ENCODE peak calls at places on chromosomes 6 and 20, in seven cellular contexts. U is heart left ventricle; E is HL-60; A is CD8-positive, alpha-beta T cell; D is upper lobe of right lung; R is colonic mucosa; S is Peyer's patch. X is an unnamed sample.
A peak's percentile ranks its signal among the peaks of the same experiment; 100 is the strongest.

GRCh38 chr6:54698974-54699373 is 147.6 kb upstream of the FAM83B start:
- DNase-seq in U (no peak), E (no peak), A (no peak), D (no peak), R (no peak), S (no peak), X (no peak)

GRCh38 chr6:56448056-56448455 is 194.6 kb downstream of the DST start:
- DNase-seq in U (no peak), E (no peak), A (no peak), D (no peak), R (no peak), S (no peak), X (no peak)

GRCh38 chr6:110720066-110720465 is 95.2 kb downstream of the CDK19 start:
- DNase-seq in U (no peak), E (no peak), A (no peak), D (no peak), R (no peak), S (no peak), X (no peak)

GRCh38 chr6:125984311-125984710 is 2.0 kb upstream of the TRMT11 start:
- DNase-seq in U (no peak), E (no peak), A (no peak), D (no peak), R (no peak), S (no peak), X (no peak)

GRCh38 chr20:41467690-41468089 is 101.1 kb upstream of the EMILIN3 start:
- DNase-seq in U (no peak), E (no peak), A (no peak), D (no peak), R (no peak), S (no peak), X (no peak)

GRCh38 chr6:147382945-147383554 is 125.4 kb upstream of the SAMD5 start:
- DNase-seq in U (no peak), E (no peak), A (no peak), D (no peak), R (no peak), S (no peak), X (no peak)

GRCh38 chr20:48181536-48181935 is 396.3 kb upstream of the SULF2 start:
- DNase-seq in U (no peak), E (no peak), A (no peak), D (no peak), R (no peak), S (no peak), X (no peak)

GRCh38 chr6:160972111-160972510 is 19.5 kb upstream of the MAP3K4 start:
- DNase-seq in U (no peak), E (no peak), A (no peak), D (no peak), R (no peak), S (no peak), X (no peak)

GRCh38 chr6:22078802-22079545 is 217.9 kb downstream of the PRL start:
- DNase-seq in U (no peak), E (no peak), A (no peak), D (no peak), R (no peak), S (no peak), X (no peak)

GRCh38 chr20:3681931-3682820 is at the start of gene ADAM33:
- DNase-seq in U (peak; percentile 75), E (no peak), A (no peak), D (no peak), R (peak; percentile 36), S (no peak), X (no peak)

GRCh38 chr6:48782230-48782629 is 671.2 kb upstream of the PTCHD4 start:
- DNase-seq in U (no peak), E (no peak), A (no peak), D (no peak), R (no peak), S (no peak), X (no peak)

GRCh38 chr6:52126231-52126630 is 38.8 kb upstream of the PKHD1 start:
- DNase-seq in U (no peak), E (no peak), A (no peak), D (no peak), R (no peak), S (no peak), X (no peak)

GRCh38 chr20:43237651-43238050 is 47.9 kb upstream of the PTPRT start:
- DNase-seq in U (no peak), E (no peak), A (no peak), D (no peak), R (no peak), S (no peak), X (no peak)

GRCh38 chr6:26613717-26614683 is 17.2 kb downstream of the ABT1 start:
- DNase-seq in U (peak; percentile 37), E (no peak), A (no peak), D (no peak), R (no peak), S (no peak), X (peak; percentile 49)

GRCh38 chr20:58125726-58126125 is 102.7 kb downstream of the ANKRD60 start:
- DNase-seq in U (no peak), E (no peak), A (no peak), D (no peak), R (no peak), S (no peak), X (no peak)

GRCh38 chr20:41055679-41056078 is 27.1 kb downstream of the TOP1 start:
- DNase-seq in U (no peak), E (no peak), A (no peak), D (no peak), R (no peak), S (no peak), X (no peak)

GRCh38 chr20:61621381-61621780 is 369.3 kb downstream of the CDH4 start:
- DNase-seq in U (no peak), E (no peak), A (no peak), D (no peak), R (no peak), S (no peak), X (no peak)

GRCh38 chr20:59771506-59772372 is 161.7 kb downstream of the SYCP2 start:
- DNase-seq in U (peak; percentile 73), E (no peak), A (no peak), D (no peak), R (no peak), S (peak; percentile 8), X (no peak)

GRCh38 chr6:146890644-146891434 is 292.1 kb downstream of the ADGB start:
- DNase-seq in U (no peak), E (no peak), A (no peak), D (no peak), R (no peak), S (no peak), X (no peak)

GRCh38 chr6:104689551-104690205 is 170.0 kb downstream of the HACE1 start:
- DNase-seq in U (no peak), E (no peak), A (no peak), D (no peak), R (no peak), S (no peak), X (no peak)

GRCh38 chr6:158856261-158856660 is 37.1 kb upstream of the EZR start:
- DNase-seq in U (no peak), E (no peak), A (no peak), D (no peak), R (no peak), S (no peak), X (no peak)

GRCh38 chr6:81465859-81466258 is 286.6 kb downstream of the TENT5A start:
- DNase-seq in U (no peak), E (no peak), A (no peak), D (no peak), R (no peak), S (no peak), X (no peak)

GRCh38 chr20:45518282-45518681 is 2.9 kb upstream of the SPINT3 start:
- DNase-seq in U (no peak), E (no peak), A (no peak), D (no peak), R (no peak), S (no peak), X (no peak)

DNA sequence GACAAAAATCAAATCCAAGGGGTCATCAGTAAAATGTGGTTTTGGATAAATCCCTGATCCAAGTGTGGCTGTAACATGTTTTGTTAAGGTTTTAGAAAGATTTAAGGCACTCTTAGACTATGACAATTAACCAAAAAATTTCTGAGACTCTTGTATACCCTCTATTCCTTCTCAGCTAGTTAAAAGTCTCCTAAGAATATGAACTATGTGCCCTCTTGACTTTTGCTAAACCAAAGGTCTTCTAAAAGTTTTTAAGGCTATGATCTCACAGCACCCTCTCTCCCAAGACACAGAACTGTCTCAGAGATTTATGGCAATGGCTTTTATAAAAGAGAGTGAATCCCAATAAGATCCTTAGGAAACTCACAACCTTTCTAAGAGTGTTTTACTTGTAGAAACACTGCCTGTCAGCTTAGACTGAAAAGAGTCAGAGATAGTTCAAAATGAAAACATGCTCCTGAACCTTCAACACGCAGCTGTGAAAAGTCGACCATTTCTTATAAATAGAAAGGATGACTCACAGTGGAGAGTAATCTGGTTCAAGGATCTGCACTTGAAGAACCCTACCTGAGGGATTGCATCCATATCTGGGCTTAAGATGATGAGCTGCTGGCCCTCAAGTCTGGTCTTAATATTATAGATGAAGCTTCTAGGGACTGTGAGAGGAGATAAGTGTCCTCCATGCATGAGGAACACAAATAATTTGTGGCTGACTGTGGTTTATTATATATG is 388.4 kb upstream of the GJE1 start:
- DNase-seq in U (no peak), E (no peak), A (no peak), D (no peak), R (no peak), S (no peak), X (no peak)
- H3K27me3 ChIP-seq in U (no peaks in the 10 kb centered on the region), E (no peaks in the 10 kb centered on the region), A (no peaks in the 10 kb centered on the region), D (no peaks in the 10 kb centered on the region), R (no peaks in the 10 kb centered on the region), S (no peaks in the 10 kb centered on the region), X (no peaks in the 10 kb centered on the region)

GRCh38 chr6:53692172-53692571 is 26.6 kb upstream of the KLHL31 start:
- DNase-seq in U (no peak), E (no peak), A (no peak), D (no peak), R (no peak), S (no peak), X (no peak)
- H3K4me3 ChIP-seq in U (no peak overlapping the region), E (no peak overlapping the region), A (no peak overlapping the region), D (no peak overlapping the region), R (no peak overlapping the region), S (no peak overlapping the region), X (no peak overlapping the region)

DNA sequence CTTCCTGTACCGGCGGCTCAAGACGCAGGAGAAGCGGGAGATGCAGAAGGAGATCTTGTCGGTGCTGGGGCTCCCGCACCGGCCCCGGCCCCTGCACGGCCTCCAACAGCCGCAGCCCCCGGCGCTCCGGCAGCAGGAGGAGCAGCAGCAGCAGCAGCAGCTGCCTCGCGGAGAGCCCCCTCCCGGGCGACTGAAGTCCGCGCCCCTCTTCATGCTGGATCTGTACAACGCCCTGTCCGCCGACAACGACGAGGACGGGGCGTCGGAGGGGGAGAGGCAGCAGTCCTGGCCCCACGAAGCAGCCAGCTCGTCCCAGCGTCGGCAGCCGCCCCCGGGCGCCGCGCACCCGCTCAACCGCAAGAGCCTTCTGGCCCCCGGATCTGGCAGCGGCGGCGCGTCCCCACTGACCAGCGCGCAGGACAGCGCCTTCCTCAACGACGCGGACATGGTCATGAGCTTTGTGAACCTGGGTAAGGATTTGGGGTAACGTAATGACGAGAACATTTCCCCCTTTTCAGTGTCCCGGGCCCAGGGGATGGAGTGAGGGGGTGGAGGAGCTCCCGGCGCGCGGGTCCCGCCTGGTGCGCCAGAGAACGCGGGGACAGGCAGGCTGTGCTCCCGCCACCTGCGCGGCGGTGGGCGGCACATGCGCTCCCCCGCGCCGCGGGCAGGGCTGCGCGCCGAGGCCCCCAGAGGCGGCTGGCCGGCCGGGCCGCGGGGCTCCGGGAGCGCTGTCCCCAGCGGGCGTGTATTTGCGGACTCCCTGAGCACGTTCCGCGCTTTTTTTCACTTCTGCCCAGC is 1.5 kb downstream of the BMP6 start:
- DNase-seq in U (peak; percentile 36), E (no peak), A (no peak), D (no peak), R (no peak), S (no peak), X (no peak)
- H3K27me3 ChIP-seq in U (peaks cover 33% of the 10 kb centered on the region), E (peaks cover 54% of the 10 kb centered on the region), A (peaks cover 28% of the 10 kb centered on the region), D (peaks cover 40% of the 10 kb centered on the region), R (peaks cover 47% of the 10 kb centered on the region), S (peaks cover 21% of the 10 kb centered on the region), X (peaks cover 38% of the 10 kb centered on the region)

GRCh38 chr6:15509335-15509933 is 153.4 kb downstream of the DTNBP1 start:
- DNase-seq in U (no peak), E (no peak), A (no peak), D (peak; percentile 54), R (no peak), S (no peak), X (no peak)
- H3K4me3 ChIP-seq in U (no peak overlapping the region), E (no peak overlapping the region), A (no peak overlapping the region), D (no peak overlapping the region), R (no peak overlapping the region), S (no peak overlapping the region), X (no peak overlapping the region)